ENCODE peak calls at places on chromosomes 13 and 19, in six cellular contexts. L is kidney epithelial cell, H is SK-N-MC, M is fibroblast of pulmonary artery, B is bronchial epithelial cell, J is IMR-90. Y is an unnamed sample.

GRCh38 chr19:12800873-12801465 is 631 bp downstream of the PRDX2 start:
- DNase-seq in L (no peak), H (no peak), M (no peak), B (no peak), J (no peak), Y (no peak)

GRCh38 chr19:3115916-3116602 is 19.8 kb upstream of the GNA15 start:
- DNase-seq in L (no peak), H (no peak), M (no peak), B (no peak), J (no peak), Y (no peak)

GRCh38 chr13:53873558-53873957 is 844.9 kb downstream of the OLFM4 start:
- DNase-seq in L (no peak), H (no peak), M (no peak), B (no peak), J (no peak), Y (no peak)

GRCh38 chr19:1173160-1173844 is 766 bp downstream of the SBNO2 start:
- DNase-seq in L (no peak), H (no peak), M (peak), B (no peak), J (no peak), Y (no peak)

GRCh38 chr13:44273991-44274810 is 99.4 kb upstream of the SERP2 start:
- DNase-seq in L (no peak), H (no peak), M (peak), B (peak), J (peak), Y (peak)

GRCh38 chr19:44207126-44207803 is 5.1 kb upstream of the ZNF227 start:
- DNase-seq in L (peak), H (peak), M (peak), B (peak), J (peak), Y (peak)

GRCh38 chr19:734716-735115 is 16.2 kb upstream of the MISP start:
- DNase-seq in L (no peak), H (no peak), M (no peak), B (no peak), J (no peak), Y (no peak)

GRCh38 chr13:109877809-109878208 is 91.4 kb upstream of the IRS2 start:
- DNase-seq in L (no peak), H (no peak), M (no peak), B (no peak), J (no peak), Y (no peak)

GRCh38 chr13:42821437-42821836 is 40.1 kb downstream of the FAM216B start:
- DNase-seq in L (no peak), H (no peak), M (peak), B (peak), J (peak), Y (no peak)

GRCh38 chr13:110323986-110324749 is 17.1 kb downstream of the COL4A2 start:
- DNase-seq in L (no peak), H (no peak), M (no peak), B (no peak), J (no peak), Y (no peak)